ENCODE peak calls at places on chromosome 1, in five cellular contexts. One of them, this sample, is unnamed.

GRCh38 chr1:221574529-221574928 is 167.4 kb downstream of the DUSP10 start:
- DNase-seq in lung: no peak
- DNase-seq in breast epithelium: no peak
- DNase-seq in cardiac muscle cell: no peak
- DNase-seq in aorta: no peak
- DNase-seq in this sample: no peak

GRCh38 chr1:11692899-11693590 is 1.5 kb downstream of the DRAXIN start:
- DNase-seq in lung: no peak
- DNase-seq in breast epithelium: peak; percentile 30
- DNase-seq in cardiac muscle cell: peak; percentile 72
- DNase-seq in aorta: no peak
- DNase-seq in this sample: peak; percentile 78

GRCh38 chr1:19444399-19445021 is 40.8 kb downstream of the CAPZB start:
- DNase-seq in lung: no peak
- DNase-seq in breast epithelium: no peak
- DNase-seq in cardiac muscle cell: no peak
- DNase-seq in aorta: no peak
- DNase-seq in this sample: no peak

GRCh38 chr1:232519186-232519585 is 110.7 kb downstream of the SIPA1L2 start:
- DNase-seq in lung: no peak
- DNase-seq in breast epithelium: no peak
- DNase-seq in cardiac muscle cell: no peak
- DNase-seq in aorta: no peak
- DNase-seq in this sample: no peak

GRCh38 chr1:6519491-6519934 is 28.0 kb upstream of the PLEKHG5 start:
- DNase-seq in lung: no peak
- DNase-seq in breast epithelium: no peak
- DNase-seq in cardiac muscle cell: no peak
- DNase-seq in aorta: peak; percentile 82
- DNase-seq in this sample: no peak

GRCh38 chr1:43671626-43672330 is 21.8 kb downstream of the KDM4A start:
- DNase-seq in lung: no peak
- DNase-seq in breast epithelium: no peak
- DNase-seq in cardiac muscle cell: peak; percentile 89
- DNase-seq in aorta: no peak
- DNase-seq in this sample: no peak

GRCh38 chr1:230790026-230790425 is 42.8 kb downstream of the CAPN9 start:
- DNase-seq in lung: no peak
- DNase-seq in breast epithelium: no peak
- DNase-seq in cardiac muscle cell: no peak
- DNase-seq in aorta: no peak
- DNase-seq in this sample: no peak

GRCh38 chr1:94884101-94884875 is 42.6 kb downstream of the CNN3 start:
- DNase-seq in lung: no peak
- DNase-seq in breast epithelium: peak; percentile 80
- DNase-seq in cardiac muscle cell: peak; percentile 65
- DNase-seq in aorta: no peak
- DNase-seq in this sample: peak; percentile 46

GRCh38 chr1:63892632-63893395 is 119.0 kb downstream of the ROR1 start:
- DNase-seq in lung: no peak
- DNase-seq in breast epithelium: no peak
- DNase-seq in cardiac muscle cell: peak; percentile 52
- DNase-seq in aorta: no peak
- DNase-seq in this sample: no peak

GRCh38 chr1:41892211-41892840 is 26.4 kb downstream of the HIVEP3 start:
- DNase-seq in lung: no peak
- DNase-seq in breast epithelium: no peak
- DNase-seq in cardiac muscle cell: peak; percentile 27
- DNase-seq in aorta: no peak
- DNase-seq in this sample: no peak

GRCh38 chr1:156645058-156645457 is 3.1 kb downstream of the BCAN start:
- DNase-seq in lung: no peak
- DNase-seq in breast epithelium: no peak
- DNase-seq in cardiac muscle cell: no peak
- DNase-seq in aorta: no peak
- DNase-seq in this sample: no peak
- H3K27me3 ChIP-seq in lung: peaks cover 10% of the 10 kb centered on the region
- H3K27me3 ChIP-seq in breast epithelium: peaks cover 8% of the 10 kb centered on the region
- H3K27me3 ChIP-seq in cardiac muscle cell: peaks cover 84% of the 10 kb centered on the region
- H3K27me3 ChIP-seq in aorta: no peaks in the 10 kb centered on the region
- H3K27me3 ChIP-seq in this sample: peaks cover 35% of the 10 kb centered on the region

GRCh38 chr1:207830788-207831187 is 78.9 kb downstream of the CD46 start:
- DNase-seq in lung: no peak
- DNase-seq in breast epithelium: peak; percentile 53
- DNase-seq in cardiac muscle cell: no peak
- DNase-seq in aorta: no peak
- DNase-seq in this sample: peak; percentile 89

GRCh38 chr1:207832796-207833195 is 78.1 kb downstream of the CD34 start:
- DNase-seq in lung: no peak
- DNase-seq in breast epithelium: no peak
- DNase-seq in cardiac muscle cell: no peak
- DNase-seq in aorta: no peak
- DNase-seq in this sample: no peak

GRCh38 chr1:207833381-207833780 is 77.5 kb downstream of the CD34 start:
- DNase-seq in lung: no peak
- DNase-seq in breast epithelium: no peak
- DNase-seq in cardiac muscle cell: no peak
- DNase-seq in aorta: no peak
- DNase-seq in this sample: no peak

GRCh38 chr1:207829576-207829975 is 77.7 kb downstream of the CD46 start:
- DNase-seq in lung: no peak
- DNase-seq in breast epithelium: no peak
- DNase-seq in cardiac muscle cell: no peak
- DNase-seq in aorta: no peak
- DNase-seq in this sample: no peak

DNA sequence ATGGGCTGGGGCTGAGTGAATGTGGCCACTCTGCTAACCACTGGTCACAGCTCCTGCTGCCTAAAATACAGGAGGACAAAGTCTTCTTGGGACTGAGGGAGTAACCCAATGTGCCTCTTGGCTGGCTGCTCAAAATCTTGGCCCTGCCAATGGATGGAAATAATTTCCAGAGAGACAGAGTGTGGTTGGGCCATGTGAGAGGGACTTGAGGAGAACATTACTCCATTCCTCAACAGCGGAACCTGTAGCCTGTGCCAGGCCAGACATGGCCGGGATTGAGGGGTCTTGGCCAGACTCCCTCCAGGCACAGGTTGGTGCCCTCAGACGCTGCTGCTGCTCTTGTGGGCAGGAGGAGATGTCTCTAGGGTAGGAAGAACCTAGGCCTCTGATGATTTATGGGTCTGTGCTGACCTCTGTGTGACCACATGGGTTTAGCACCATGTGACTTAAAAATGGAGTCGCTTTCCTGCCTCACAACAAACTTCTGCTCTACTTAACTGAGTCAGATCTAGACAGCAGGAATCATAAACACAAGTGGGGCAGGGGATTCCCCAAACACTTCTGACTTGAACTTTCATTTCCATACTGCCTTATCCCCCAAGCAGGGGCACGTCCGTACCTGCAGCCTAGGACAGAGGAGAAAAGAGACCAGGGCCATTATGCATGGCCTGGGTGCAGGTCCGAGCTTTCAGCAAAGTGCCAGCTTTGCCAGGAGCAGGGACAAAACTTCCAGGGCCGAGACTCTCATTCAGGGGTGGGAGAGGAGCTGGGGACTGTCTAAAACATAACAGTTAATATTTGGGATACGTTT is 79.2 kb downstream of the CD34 start:
- DNase-seq in lung: no peak
- DNase-seq in breast epithelium: no peak
- DNase-seq in cardiac muscle cell: no peak
- DNase-seq in aorta: no peak
- DNase-seq in this sample: no peak
- H3K27ac ChIP-seq in lung: peak overlapping the region; percentile 82
- H3K27ac ChIP-seq in breast epithelium: peak overlapping the region; percentile 84
- H3K27ac ChIP-seq in cardiac muscle cell: no peak overlapping the region
- H3K27ac ChIP-seq in aorta: peak overlapping the region; percentile 73
- H3K27ac ChIP-seq in this sample: peak overlapping the region; percentile 80

GRCh38 chr1:47999097-47999496 is 1.9 kb upstream of the TRABD2B start:
- DNase-seq in lung: no peak
- DNase-seq in breast epithelium: no peak
- DNase-seq in cardiac muscle cell: no peak
- DNase-seq in aorta: no peak
- DNase-seq in this sample: no peak

GRCh38 chr1:48000883-48001282 is 3.7 kb upstream of the TRABD2B start:
- DNase-seq in lung: no peak
- DNase-seq in breast epithelium: no peak
- DNase-seq in cardiac muscle cell: no peak
- DNase-seq in aorta: no peak
- DNase-seq in this sample: no peak

GRCh38 chr1:47997289-47998200 is at the start of gene TRABD2B:
- DNase-seq in lung: peak; percentile 72
- DNase-seq in breast epithelium: peak; percentile 81
- DNase-seq in cardiac muscle cell: peak; percentile 85
- DNase-seq in aorta: peak; percentile 95
- DNase-seq in this sample: peak; percentile 82

GRCh38 chr1:47996406-47997226 is 569 bp downstream of the TRABD2B start:
- DNase-seq in lung: no peak
- DNase-seq in breast epithelium: no peak
- DNase-seq in cardiac muscle cell: peak; percentile 30
- DNase-seq in aorta: peak; percentile 80
- DNase-seq in this sample: no peak

DNA sequence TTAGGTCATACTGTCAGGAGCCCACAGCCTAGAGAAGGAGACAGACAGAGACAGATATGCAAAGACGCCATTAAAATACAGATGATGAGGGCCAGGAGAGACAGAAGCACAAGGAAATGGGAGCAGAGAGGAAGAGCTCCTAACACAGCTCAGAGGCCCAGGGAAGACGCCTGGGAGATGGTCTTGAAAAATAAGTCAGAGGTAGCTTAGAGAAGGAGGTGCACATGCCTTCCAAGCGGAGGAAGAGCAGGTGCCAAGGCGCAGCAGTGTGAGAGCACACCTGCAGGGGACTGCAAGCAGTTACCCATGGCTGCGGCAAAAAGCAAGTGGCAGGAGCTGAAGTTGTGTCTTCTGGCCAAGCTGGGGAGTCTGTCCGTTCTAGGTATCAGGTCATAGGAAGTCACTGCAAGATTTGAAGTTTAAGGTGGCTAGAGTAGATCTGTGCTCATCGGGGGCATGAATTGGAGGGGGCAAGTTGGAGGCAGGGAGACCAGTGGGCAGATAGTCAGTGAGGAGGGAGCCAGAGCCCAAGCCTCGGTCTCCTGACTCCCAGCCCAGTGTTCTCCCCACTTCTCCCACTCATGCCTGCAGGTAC is 1.3 kb upstream of the TRABD2B start:
- DNase-seq in lung: no peak
- DNase-seq in breast epithelium: no peak
- DNase-seq in cardiac muscle cell: no peak
- DNase-seq in aorta: no peak
- DNase-seq in this sample: no peak
- H3K27me3 ChIP-seq in lung: no peaks in the 10 kb centered on the region
- H3K27me3 ChIP-seq in breast epithelium: peaks cover 4% of the 10 kb centered on the region
- H3K27me3 ChIP-seq in cardiac muscle cell: peaks cover 34% of the 10 kb centered on the region
- H3K27me3 ChIP-seq in aorta: no peaks in the 10 kb centered on the region
- H3K27me3 ChIP-seq in this sample: peaks cover 9% of the 10 kb centered on the region

DNA sequence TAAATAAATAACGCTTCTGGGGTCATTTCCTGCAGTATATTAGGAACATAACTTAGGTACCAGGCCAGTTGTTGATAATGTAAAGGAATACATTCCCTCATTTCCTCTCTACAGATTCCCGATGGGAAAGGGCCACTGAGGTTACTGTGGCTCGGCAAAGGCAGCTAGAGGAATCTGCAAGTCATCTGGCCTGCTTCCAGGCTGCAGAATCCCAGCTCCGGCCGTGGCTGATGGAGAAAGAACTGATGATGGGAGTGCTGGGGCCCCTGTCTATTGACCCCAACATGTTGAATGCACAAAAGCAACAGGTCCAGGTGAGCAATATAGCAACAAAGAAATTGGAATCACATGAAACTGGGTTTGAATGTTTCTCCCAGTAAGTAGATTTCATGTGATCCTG is 109.6 kb upstream of the BMP8A start:
- DNase-seq in lung: no peak
- DNase-seq in breast epithelium: no peak
- DNase-seq in cardiac muscle cell: peak; percentile 74
- DNase-seq in aorta: no peak
- DNase-seq in this sample: no peak
- H3K27ac ChIP-seq in lung: no peak overlapping the region
- H3K27ac ChIP-seq in breast epithelium: no peak overlapping the region
- H3K27ac ChIP-seq in cardiac muscle cell: no peak overlapping the region
- H3K27ac ChIP-seq in aorta: no peak overlapping the region
- H3K27ac ChIP-seq in this sample: no peak overlapping the region

DNA sequence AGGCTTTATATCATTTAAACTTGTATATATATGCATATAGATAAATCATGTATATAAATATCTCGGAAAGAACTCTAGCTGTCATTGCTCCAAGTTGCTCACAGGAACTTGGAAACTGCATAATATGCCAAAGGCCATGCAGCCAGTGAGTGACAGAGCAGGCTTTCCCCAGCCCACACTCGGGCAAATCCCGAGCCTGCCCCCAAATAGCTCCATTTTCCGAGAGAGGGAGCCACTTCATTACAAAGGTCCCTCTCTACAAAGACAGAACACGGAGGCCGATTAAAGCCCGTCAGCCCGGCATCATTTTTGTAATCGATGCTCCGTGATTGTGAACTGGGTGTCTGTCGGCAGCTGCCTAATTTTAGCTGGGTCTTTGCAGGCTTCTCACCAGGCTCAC is 663.8 kb downstream of the PTPRU start:
- DNase-seq in lung: no peak
- DNase-seq in breast epithelium: no peak
- DNase-seq in cardiac muscle cell: no peak
- DNase-seq in aorta: peak; percentile 15
- DNase-seq in this sample: no peak
- H3K27me3 ChIP-seq in lung: no peaks in the 10 kb centered on the region
- H3K27me3 ChIP-seq in breast epithelium: peaks cover 5% of the 10 kb centered on the region
- H3K27me3 ChIP-seq in cardiac muscle cell: no peaks in the 10 kb centered on the region
- H3K27me3 ChIP-seq in aorta: no peaks in the 10 kb centered on the region
- H3K27me3 ChIP-seq in this sample: peaks cover 7% of the 10 kb centered on the region

GRCh38 chr1:56436912-56437403 is 142.4 kb downstream of the PLPP3 start:
- DNase-seq in lung: no peak
- DNase-seq in breast epithelium: no peak
- DNase-seq in cardiac muscle cell: no peak
- DNase-seq in aorta: no peak
- DNase-seq in this sample: no peak
- H3K27ac ChIP-seq in lung: no peak overlapping the region
- H3K27ac ChIP-seq in breast epithelium: no peak overlapping the region
- H3K27ac ChIP-seq in cardiac muscle cell: peak overlapping the region; percentile 74
- H3K27ac ChIP-seq in aorta: no peak overlapping the region
- H3K27ac ChIP-seq in this sample: no peak overlapping the region

DNA sequence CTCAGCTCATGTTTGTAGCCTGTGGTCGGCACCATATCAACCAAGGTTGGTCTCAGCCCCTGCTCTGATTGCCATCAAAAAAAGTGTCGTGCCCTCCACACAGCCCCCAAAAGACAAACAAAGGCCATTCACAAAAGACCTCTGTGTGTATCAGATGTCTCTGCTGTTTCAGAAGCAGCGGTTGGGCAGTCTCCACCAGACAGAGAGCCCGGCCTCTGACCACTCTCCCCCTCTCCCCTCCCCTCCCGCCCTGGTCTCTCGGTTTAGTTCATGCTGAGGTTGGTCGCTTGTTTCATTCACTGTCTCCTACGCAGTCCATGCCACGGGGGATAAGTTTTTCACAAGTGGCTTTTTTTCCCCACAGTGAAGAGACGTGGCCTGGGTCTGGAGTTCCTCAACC is 27.1 kb downstream of the ACTA1 start:
- DNase-seq in lung: no peak
- DNase-seq in breast epithelium: no peak
- DNase-seq in cardiac muscle cell: peak; percentile 7
- DNase-seq in aorta: no peak
- DNase-seq in this sample: no peak
- H3K27me3 ChIP-seq in lung: no peaks in the 10 kb centered on the region
- H3K27me3 ChIP-seq in breast epithelium: peaks cover 54% of the 10 kb centered on the region
- H3K27me3 ChIP-seq in cardiac muscle cell: peaks cover 31% of the 10 kb centered on the region
- H3K27me3 ChIP-seq in aorta: no peaks in the 10 kb centered on the region
- H3K27me3 ChIP-seq in this sample: peaks cover 10% of the 10 kb centered on the region